ENCODE peak calls at places on chromosomes 2 and 18, in eight cellular contexts. One of them, this sample, is unnamed.

GRCh38 chr2:121611730-121612705 is 37.2 kb downstream of the CLASP1 start:
- DNase-seq in CD8-positive, alpha-beta memory T cell: no peak
- DNase-seq in NCI-H69: peak
- DNase-seq in foreskin fibroblast: no peak
- DNase-seq in nephron progenitor cell: no peak
- DNase-seq in activated T-cell treated with anti-CD3 and anti-CD28 coated beads for 1 hour: no peak
- DNase-seq in memory B cell: no peak
- DNase-seq in nucleus accumbens: no peak
- DNase-seq in this sample: no peak

GRCh38 chr2:43898134-43898957 is 59.6 kb downstream of the ABCG8 start:
- DNase-seq in CD8-positive, alpha-beta memory T cell: no peak
- DNase-seq in NCI-H69: peak
- DNase-seq in foreskin fibroblast: no peak
- DNase-seq in nephron progenitor cell: peak
- DNase-seq in activated T-cell treated with anti-CD3 and anti-CD28 coated beads for 1 hour: no peak
- DNase-seq in memory B cell: no peak
- DNase-seq in nucleus accumbens: no peak
- DNase-seq in this sample: no peak

GRCh38 chr2:194610297-194610696 is 1046.7 kb upstream of the SLC39A10 start:
- DNase-seq in CD8-positive, alpha-beta memory T cell: no peak
- DNase-seq in NCI-H69: no peak
- DNase-seq in foreskin fibroblast: no peak
- DNase-seq in nephron progenitor cell: no peak
- DNase-seq in activated T-cell treated with anti-CD3 and anti-CD28 coated beads for 1 hour: no peak
- DNase-seq in memory B cell: no peak
- DNase-seq in nucleus accumbens: no peak
- DNase-seq in this sample: no peak

GRCh38 chr18:48803518-48803917 is 147.2 kb downstream of the SMAD7 start:
- DNase-seq in CD8-positive, alpha-beta memory T cell: peak
- DNase-seq in NCI-H69: no peak
- DNase-seq in foreskin fibroblast: no peak
- DNase-seq in nephron progenitor cell: no peak
- DNase-seq in activated T-cell treated with anti-CD3 and anti-CD28 coated beads for 1 hour: no peak
- DNase-seq in memory B cell: no peak
- DNase-seq in nucleus accumbens: no peak
- DNase-seq in this sample: no peak

GRCh38 chr2:130963849-130964793 is 127.4 kb downstream of the ARHGEF4 start:
- DNase-seq in CD8-positive, alpha-beta memory T cell: no peak
- DNase-seq in NCI-H69: peak
- DNase-seq in foreskin fibroblast: peak
- DNase-seq in nephron progenitor cell: peak
- DNase-seq in activated T-cell treated with anti-CD3 and anti-CD28 coated beads for 1 hour: no peak
- DNase-seq in memory B cell: no peak
- DNase-seq in nucleus accumbens: no peak
- DNase-seq in this sample: no peak

GRCh38 chr2:223598994-223599645 is 3.0 kb downstream of the SCG2 start:
- DNase-seq in CD8-positive, alpha-beta memory T cell: no peak
- DNase-seq in NCI-H69: peak
- DNase-seq in foreskin fibroblast: peak
- DNase-seq in nephron progenitor cell: no peak
- DNase-seq in activated T-cell treated with anti-CD3 and anti-CD28 coated beads for 1 hour: no peak
- DNase-seq in memory B cell: no peak
- DNase-seq in nucleus accumbens: no peak
- DNase-seq in this sample: no peak

GRCh38 chr18:74334242-74334893 is 18.7 kb downstream of the C18orf63 start:
- DNase-seq in CD8-positive, alpha-beta memory T cell: no peak
- DNase-seq in NCI-H69: no peak
- DNase-seq in foreskin fibroblast: no peak
- DNase-seq in nephron progenitor cell: no peak
- DNase-seq in activated T-cell treated with anti-CD3 and anti-CD28 coated beads for 1 hour: no peak
- DNase-seq in memory B cell: peak
- DNase-seq in nucleus accumbens: no peak
- DNase-seq in this sample: no peak

GRCh38 chr18:9971313-9971920 is 57.6 kb downstream of the VAPA start:
- DNase-seq in CD8-positive, alpha-beta memory T cell: peak
- DNase-seq in NCI-H69: peak
- DNase-seq in foreskin fibroblast: peak
- DNase-seq in nephron progenitor cell: peak
- DNase-seq in activated T-cell treated with anti-CD3 and anti-CD28 coated beads for 1 hour: peak
- DNase-seq in memory B cell: peak
- DNase-seq in nucleus accumbens: peak
- DNase-seq in this sample: peak

GRCh38 chr2:141496805-141497204 is 634.0 kb downstream of the LRP1B start:
- DNase-seq in CD8-positive, alpha-beta memory T cell: no peak
- DNase-seq in NCI-H69: no peak
- DNase-seq in foreskin fibroblast: peak
- DNase-seq in nephron progenitor cell: no peak
- DNase-seq in activated T-cell treated with anti-CD3 and anti-CD28 coated beads for 1 hour: no peak
- DNase-seq in memory B cell: no peak
- DNase-seq in nucleus accumbens: no peak
- DNase-seq in this sample: no peak

GRCh38 chr2:17780546-17780945 is 26.6 kb downstream of the GEN1 start:
- DNase-seq in CD8-positive, alpha-beta memory T cell: no peak
- DNase-seq in NCI-H69: no peak
- DNase-seq in foreskin fibroblast: no peak
- DNase-seq in nephron progenitor cell: no peak
- DNase-seq in activated T-cell treated with anti-CD3 and anti-CD28 coated beads for 1 hour: no peak
- DNase-seq in memory B cell: no peak
- DNase-seq in nucleus accumbens: no peak
- DNase-seq in this sample: no peak

GRCh38 chr2:38666578-38666926 is 638 bp downstream of the GALM start:
- DNase-seq in CD8-positive, alpha-beta memory T cell: no peak
- DNase-seq in NCI-H69: no peak
- DNase-seq in foreskin fibroblast: peak
- DNase-seq in nephron progenitor cell: no peak
- DNase-seq in activated T-cell treated with anti-CD3 and anti-CD28 coated beads for 1 hour: no peak
- DNase-seq in memory B cell: no peak
- DNase-seq in nucleus accumbens: no peak
- DNase-seq in this sample: no peak

GRCh38 chr2:25822190-25823117 is 55.8 kb downstream of the ASXL2 start:
- DNase-seq in CD8-positive, alpha-beta memory T cell: peak
- DNase-seq in NCI-H69: no peak
- DNase-seq in foreskin fibroblast: peak
- DNase-seq in nephron progenitor cell: no peak
- DNase-seq in activated T-cell treated with anti-CD3 and anti-CD28 coated beads for 1 hour: peak
- DNase-seq in memory B cell: peak
- DNase-seq in nucleus accumbens: peak
- DNase-seq in this sample: peak

GRCh38 chr2:120253021-120253882 is 600 bp downstream of the RALB start:
- DNase-seq in CD8-positive, alpha-beta memory T cell: no peak
- DNase-seq in NCI-H69: peak
- DNase-seq in foreskin fibroblast: peak
- DNase-seq in nephron progenitor cell: peak
- DNase-seq in activated T-cell treated with anti-CD3 and anti-CD28 coated beads for 1 hour: peak
- DNase-seq in memory B cell: no peak
- DNase-seq in nucleus accumbens: peak
- DNase-seq in this sample: no peak

GRCh38 chr2:58757971-58758370 is 516.8 kb upstream of the FANCL start:
- DNase-seq in CD8-positive, alpha-beta memory T cell: no peak
- DNase-seq in NCI-H69: no peak
- DNase-seq in foreskin fibroblast: no peak
- DNase-seq in nephron progenitor cell: no peak
- DNase-seq in activated T-cell treated with anti-CD3 and anti-CD28 coated beads for 1 hour: no peak
- DNase-seq in memory B cell: no peak
- DNase-seq in nucleus accumbens: no peak
- DNase-seq in this sample: no peak

GRCh38 chr2:42371621-42372473 is 10.8 kb upstream of the COX7A2L start:
- DNase-seq in CD8-positive, alpha-beta memory T cell: no peak
- DNase-seq in NCI-H69: peak
- DNase-seq in foreskin fibroblast: peak
- DNase-seq in nephron progenitor cell: no peak
- DNase-seq in activated T-cell treated with anti-CD3 and anti-CD28 coated beads for 1 hour: no peak
- DNase-seq in memory B cell: no peak
- DNase-seq in nucleus accumbens: no peak
- DNase-seq in this sample: no peak

GRCh38 chr2:2172516-2172915 is 158.6 kb downstream of the MYT1L start:
- DNase-seq in CD8-positive, alpha-beta memory T cell: no peak
- DNase-seq in NCI-H69: no peak
- DNase-seq in foreskin fibroblast: no peak
- DNase-seq in nephron progenitor cell: no peak
- DNase-seq in activated T-cell treated with anti-CD3 and anti-CD28 coated beads for 1 hour: no peak
- DNase-seq in memory B cell: no peak
- DNase-seq in nucleus accumbens: no peak
- DNase-seq in this sample: no peak

GRCh38 chr2:16745466-16745865 is 79.8 kb upstream of the CYRIA start:
- DNase-seq in CD8-positive, alpha-beta memory T cell: no peak
- DNase-seq in NCI-H69: no peak
- DNase-seq in foreskin fibroblast: no peak
- DNase-seq in nephron progenitor cell: no peak
- DNase-seq in activated T-cell treated with anti-CD3 and anti-CD28 coated beads for 1 hour: no peak
- DNase-seq in memory B cell: no peak
- DNase-seq in nucleus accumbens: no peak
- DNase-seq in this sample: no peak

GRCh38 chr2:240469239-240469636 is 33.8 kb downstream of the GPC1 start:
- DNase-seq in CD8-positive, alpha-beta memory T cell: no peak
- DNase-seq in NCI-H69: no peak
- DNase-seq in foreskin fibroblast: no peak
- DNase-seq in nephron progenitor cell: no peak
- DNase-seq in activated T-cell treated with anti-CD3 and anti-CD28 coated beads for 1 hour: no peak
- DNase-seq in memory B cell: no peak
- DNase-seq in nucleus accumbens: no peak
- DNase-seq in this sample: no peak

GRCh38 chr2:173400760-173401159 is 46.1 kb downstream of the CDCA7 start:
- DNase-seq in CD8-positive, alpha-beta memory T cell: no peak
- DNase-seq in NCI-H69: peak
- DNase-seq in foreskin fibroblast: no peak
- DNase-seq in nephron progenitor cell: no peak
- DNase-seq in activated T-cell treated with anti-CD3 and anti-CD28 coated beads for 1 hour: no peak
- DNase-seq in memory B cell: no peak
- DNase-seq in nucleus accumbens: no peak
- DNase-seq in this sample: no peak

GRCh38 chr2:18750662-18751554 is 161.5 kb upstream of the NT5C1B start:
- DNase-seq in CD8-positive, alpha-beta memory T cell: no peak
- DNase-seq in NCI-H69: no peak
- DNase-seq in foreskin fibroblast: peak
- DNase-seq in nephron progenitor cell: no peak
- DNase-seq in activated T-cell treated with anti-CD3 and anti-CD28 coated beads for 1 hour: no peak
- DNase-seq in memory B cell: no peak
- DNase-seq in nucleus accumbens: no peak
- DNase-seq in this sample: no peak

GRCh38 chr2:42545714-42546390 is 22.6 kb upstream of the MTA3 start:
- DNase-seq in CD8-positive, alpha-beta memory T cell: no peak
- DNase-seq in NCI-H69: peak
- DNase-seq in foreskin fibroblast: no peak
- DNase-seq in nephron progenitor cell: no peak
- DNase-seq in activated T-cell treated with anti-CD3 and anti-CD28 coated beads for 1 hour: no peak
- DNase-seq in memory B cell: no peak
- DNase-seq in nucleus accumbens: no peak
- DNase-seq in this sample: no peak

GRCh38 chr2:120693121-120693520 is 42.5 kb upstream of the GLI2 start:
- DNase-seq in CD8-positive, alpha-beta memory T cell: no peak
- DNase-seq in NCI-H69: no peak
- DNase-seq in foreskin fibroblast: peak
- DNase-seq in nephron progenitor cell: no peak
- DNase-seq in activated T-cell treated with anti-CD3 and anti-CD28 coated beads for 1 hour: no peak
- DNase-seq in memory B cell: no peak
- DNase-seq in nucleus accumbens: no peak
- DNase-seq in this sample: no peak

This sample was measured in naive thymus-derived CD8-positive, alpha-beta T cell.